ENCODE peak calls at places on chromosomes 3 and 15, in nine cellular contexts. T is A549, R is fibroblast of villous mesenchyme, X is GM13976, A is MM.1S, G is neural progenitor cell, Z is lower leg skin, P is progenitor cell of endocrine pancreas, Y is OCI-LY7. C is an unnamed sample.

GRCh38 chr3:170467560-170467959 is 48.9 kb downstream of the CLDN11 start:
- DNase-seq in R (no peak), Y (no peak), A (no peak), P (no peak), T (no peak), X (no peak), G (no peak), Z (no peak), C (no peak)

GRCh38 chr3:139202226-139202958 is 141.4 kb upstream of the MRPS22 start:
- DNase-seq in Z (no peak), X (peak), P (no peak), Y (peak), R (no peak), A (peak), G (peak), T (peak), C (peak)

GRCh38 chr3:23761440-23761896 is 44.3 kb upstream of the UBE2E1 start:
- DNase-seq in A (peak), T (peak), G (peak), Z (no peak), R (peak), X (peak), Y (peak), P (no peak), C (peak)

GRCh38 chr15:28096720-28097431 is 2.2 kb downstream of the OCA2 start:
- DNase-seq in X (no peak), P (peak), R (no peak), Y (no peak), T (no peak), A (no peak), G (peak), Z (no peak), C (no peak)

GRCh38 chr3:135034291-135034768 is 239.3 kb downstream of the EPHB1 start:
- DNase-seq in Z (no peak), T (no peak), R (no peak), X (no peak), G (peak), A (peak), P (no peak), Y (no peak), C (no peak)

GRCh38 chr15:72162569-72162968 is 35.0 kb downstream of the GRAMD2A start:
- DNase-seq in P (no peak), Z (no peak), T (no peak), G (no peak), R (no peak), Y (no peak), X (no peak), A (no peak), C (no peak)

GRCh38 chr15:101017041-101017754 is 98.0 kb downstream of the LRRK1 start:
- DNase-seq in P (no peak), A (no peak), X (no peak), Z (peak), T (peak), G (peak), Y (peak), R (no peak), C (no peak)

GRCh38 chr3:131503328-131503650 is 518 bp upstream of the MRPL3 start:
- DNase-seq in Y (peak), P (no peak), T (no peak), G (no peak), A (no peak), X (no peak), Z (no peak), R (no peak), C (no peak)

GRCh38 chr15:73885954-73886700 is 12.8 kb downstream of the TBC1D21 start:
- DNase-seq in P (no peak), A (no peak), G (no peak), T (no peak), X (no peak), Y (no peak), R (no peak), Z (no peak), C (no peak)

GRCh38 chr3:109023656-109024254 is 70.1 kb upstream of the GUCA1C start:
- DNase-seq in T (peak), A (peak), Z (peak), Y (peak), G (peak), X (peak), P (no peak), R (peak), C (peak)

GRCh38 chr3:140370686-140371085 is 307.2 kb upstream of the TRIM42 start:
- DNase-seq in Z (no peak), G (no peak), Y (no peak), A (no peak), R (no peak), T (no peak), X (no peak), P (no peak), C (no peak)

GRCh38 chr15:35925634-35926380 is 379.8 kb upstream of the DPH6 start:
- DNase-seq in Y (no peak), P (no peak), A (no peak), R (peak), T (no peak), X (no peak), G (no peak), Z (no peak), C (no peak)

GRCh38 chr3:122921791-122922651 is 105.5 kb downstream of the SEMA5B start:
- DNase-seq in X (peak), T (peak), Y (no peak), G (peak), A (peak), R (no peak), Z (no peak), P (peak), C (peak)

GRCh38 chr3:69425249-69425648 is 39.4 kb upstream of the FRMD4B start:
- DNase-seq in R (peak), P (no peak), Z (no peak), X (peak), A (peak), Y (peak), G (peak), T (peak), C (peak)

GRCh38 chr3:195897081-195897852 is 11.1 kb downstream of the TNK2 start:
- DNase-seq in Y (no peak), T (peak), G (no peak), P (no peak), R (peak), Z (no peak), A (no peak), X (no peak), C (no peak)

GRCh38 chr3:53160660-53161344 is at the start of gene PRKCD:
- DNase-seq in X (peak), R (peak), G (peak), Z (peak), A (peak), Y (peak), T (peak), P (peak), C (peak)

GRCh38 chr15:48466825-48467224 is 135.6 kb downstream of the DUT start:
- DNase-seq in A (no peak), R (no peak), X (no peak), Z (no peak), Y (no peak), T (no peak), P (no peak), G (peak), C (no peak)

GRCh38 chr15:49674370-49674769 is 53.5 kb downstream of the DTWD1 start:
- DNase-seq in Z (no peak), G (no peak), Y (no peak), T (no peak), X (no peak), A (no peak), P (no peak), R (peak), C (no peak)

GRCh38 chr15:49678655-49679054 is 57.8 kb downstream of the DTWD1 start:
- DNase-seq in Z (no peak), X (no peak), T (no peak), P (no peak), Y (no peak), G (no peak), A (no peak), R (no peak), C (no peak)

GRCh38 chr15:49673861-49674260 is 53.0 kb downstream of the DTWD1 start:
- DNase-seq in P (no peak), R (no peak), A (no peak), X (no peak), T (no peak), G (no peak), Y (no peak), Z (no peak), C (no peak)

GRCh38 chr15:49669288-49669687 is 48.4 kb downstream of the DTWD1 start:
- DNase-seq in Z (no peak), G (peak), X (no peak), Y (no peak), T (no peak), P (no peak), A (no peak), R (no peak), C (no peak)

DNA sequence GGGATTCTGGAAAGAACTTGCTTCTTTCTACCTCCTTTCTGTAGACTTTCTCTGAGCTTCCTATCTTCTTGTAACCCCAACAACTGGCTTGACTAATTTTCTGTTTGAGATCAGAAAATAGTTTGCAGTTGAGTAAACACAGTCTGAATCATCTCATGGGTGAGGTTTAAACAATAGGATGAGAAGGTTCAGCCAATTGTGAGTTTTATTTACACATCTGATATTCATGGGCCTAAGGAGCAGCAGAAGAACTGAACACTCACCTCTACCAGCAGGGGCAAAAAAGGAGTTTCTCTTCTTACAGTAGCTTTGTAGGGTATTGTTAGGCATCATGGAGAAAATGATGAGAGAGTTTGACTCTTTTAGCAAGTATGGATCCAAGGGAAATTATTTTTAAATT is 54.2 kb downstream of the DTWD1 start:
- DNase-seq in Y (no peak), G (no peak), P (no peak), A (no peak), R (peak), T (peak), Z (no peak), X (no peak), C (no peak)
- TF ChIP-seq CTCF in Y (no peak), G (no peak), P (no peak), A (no peak), R (peak), T (no peak), Z (no peak), X (no peak), C (no peak)

GRCh38 chr3:42758126-42758525 is 14.9 kb downstream of the CCDC13 start:
- DNase-seq in P (no peak), T (no peak), A (no peak), X (no peak), R (no peak), Y (no peak), G (no peak), Z (no peak), C (no peak)

GRCh38 chr3:42756681-42757213 is 16.3 kb downstream of the CCDC13 start:
- DNase-seq in Y (no peak), A (no peak), Z (no peak), X (no peak), P (no peak), R (no peak), G (no peak), T (no peak), C (no peak)

GRCh38 chr3:42753757-42754156 is 19.3 kb downstream of the CCDC13 start:
- DNase-seq in Z (no peak), G (no peak), A (no peak), T (no peak), X (no peak), P (no peak), Y (no peak), R (no peak), C (no peak)

GRCh38 chr3:42752961-42753360 is 20.1 kb downstream of the CCDC13 start:
- DNase-seq in X (no peak), Z (no peak), A (no peak), G (no peak), Y (no peak), R (no peak), T (no peak), P (no peak), C (no peak)

GRCh38 chr3:42755681-42756578 is 17.1 kb downstream of the CCDC13 start:
- DNase-seq in X (no peak), Y (peak), A (peak), Z (no peak), P (no peak), T (peak), G (peak), R (peak), C (no peak)
- TF ChIP-seq CTCF in X (no peak), Y (peak), A (peak), Z (no peak), P (peak), T (no peak), G (peak), R (peak), C (peak)

GRCh38 chr3:146247906-146248305 is 3.0 kb downstream of the PLSCR4 start:
- DNase-seq in Y (no peak), Z (no peak), X (no peak), T (no peak), G (no peak), P (no peak), A (no peak), R (peak), C (no peak)

GRCh38 chr3:146246493-146246892 is 4.4 kb downstream of the PLSCR4 start:
- DNase-seq in G (no peak), P (no peak), X (no peak), R (no peak), Y (no peak), Z (no peak), A (no peak), T (no peak), C (no peak)

DNA sequence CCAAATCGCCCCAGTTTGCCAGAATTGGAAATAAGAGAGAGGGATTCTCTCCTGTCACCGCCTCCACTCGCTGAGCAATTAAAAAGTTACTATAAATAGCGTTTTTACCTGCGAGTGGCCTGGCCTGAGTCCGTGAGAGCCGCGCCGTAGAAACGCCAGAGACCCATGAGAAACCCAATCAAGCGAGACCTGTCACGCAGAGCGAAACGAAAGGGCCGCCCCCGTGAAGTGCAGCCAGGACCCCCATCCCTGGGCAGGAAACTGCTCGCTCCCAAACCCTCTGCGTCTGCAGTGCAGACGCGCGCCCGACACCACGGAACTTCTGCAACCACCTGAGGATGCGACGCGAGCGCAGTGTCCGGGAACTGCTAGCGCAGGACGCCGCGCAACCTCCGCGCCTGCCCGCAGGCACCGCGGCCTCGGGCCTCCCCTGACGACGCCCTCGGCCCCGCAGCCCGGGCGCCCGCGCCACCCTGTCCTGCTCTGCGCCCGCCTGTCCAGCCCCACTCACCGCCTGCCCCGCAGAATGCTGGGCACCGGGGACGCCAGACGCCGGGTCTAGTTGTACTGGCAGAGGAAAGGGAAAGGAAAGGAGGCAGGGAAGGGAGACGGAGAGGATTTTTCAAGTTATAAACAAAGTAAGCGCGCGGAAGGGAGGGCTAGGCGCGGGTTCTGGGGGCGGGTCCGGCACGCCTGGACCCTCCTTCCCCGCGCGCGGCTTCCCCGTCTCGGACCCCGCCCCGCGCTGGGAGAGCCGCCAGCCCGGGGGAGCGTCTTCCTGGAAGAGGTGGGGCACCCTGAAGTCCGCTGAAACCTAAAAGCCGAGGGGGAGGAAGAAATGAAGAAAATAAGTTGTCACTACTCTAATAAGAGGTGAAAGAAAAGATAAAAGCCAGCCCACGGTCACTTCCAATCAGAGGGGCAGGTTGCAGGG is at the start of gene PLSCR4:
- DNase-seq in Y (no peak), A (peak), G (peak), P (peak), Z (peak), T (peak), X (peak), R (peak), C (peak)
- TF ChIP-seq CTCF in Y (no peak), A (no peak), G (no peak), P (no peak), Z (no peak), T (no peak), X (no peak), R (no peak), C (no peak)

GRCh38 chr3:152508705-152509104 is 240.0 kb downstream of the MBNL1 start:
- DNase-seq in T (peak), Z (no peak), G (no peak), A (peak), R (no peak), X (no peak), P (no peak), Y (peak), C (no peak)
- TF ChIP-seq CTCF in T (peak), Z (no peak), G (peak), A (peak), R (peak), X (no peak), P (peak), Y (peak), C (peak)

GRCh38 chr3:30263921-30264313 is 342.5 kb upstream of the TGFBR2 start:
- DNase-seq in A (no peak), X (no peak), G (no peak), Z (no peak), R (no peak), T (no peak), P (no peak), Y (peak), C (no peak)
- TF ChIP-seq CTCF in A (no peak), X (no peak), G (no peak), Z (no peak), R (no peak), T (no peak), P (no peak), Y (peak), C (peak)

DNA sequence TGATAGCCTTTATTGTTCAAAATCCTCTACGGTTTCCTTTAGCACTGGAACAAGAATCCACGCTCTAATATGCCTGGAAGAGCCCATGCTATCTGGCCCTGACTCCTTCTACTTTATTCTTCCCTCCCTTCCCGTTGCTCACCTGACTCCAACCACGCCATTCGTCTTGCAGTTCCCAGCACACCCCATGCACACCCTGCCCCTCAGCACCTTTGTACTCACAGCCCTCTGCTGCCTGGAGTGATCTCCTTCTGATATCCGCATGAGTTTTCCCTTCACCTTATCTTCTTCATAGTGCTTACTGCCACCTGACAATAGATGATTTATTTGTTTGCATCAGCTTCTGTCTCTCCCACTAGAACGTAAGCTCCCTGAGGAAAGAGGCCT is 16.6 kb upstream of the BCL2A1 start:
- DNase-seq in Y (no peak), Z (no peak), X (no peak), T (no peak), R (no peak), P (no peak), A (no peak), G (no peak), C (no peak)
- TF ChIP-seq CTCF in Y (no peak), Z (no peak), X (no peak), T (no peak), R (no peak), P (no peak), A (no peak), G (no peak), C (no peak)

GRCh38 chr15:89498574-89498906 is 2.2 kb upstream of the RHCG start:
- DNase-seq in G (no peak), T (no peak), Z (no peak), X (no peak), R (no peak), Y (no peak), P (no peak), A (no peak), C (no peak)

GRCh38 chr15:89495638-89496145 is 691 bp downstream of the RHCG start:
- DNase-seq in P (no peak), T (no peak), Y (no peak), Z (no peak), X (no peak), G (no peak), R (no peak), A (peak), C (no peak)

GRCh38 chr15:89494006-89494405 is 2.4 kb downstream of the RHCG start:
- DNase-seq in Z (no peak), Y (no peak), X (no peak), A (no peak), P (no peak), G (no peak), T (no peak), R (no peak), C (no peak)

GRCh38 chr15:89494941-89495637 is 1.3 kb downstream of the RHCG start:
- DNase-seq in G (peak), A (peak), X (peak), Y (peak), Z (no peak), T (peak), R (peak), P (no peak), C (peak)

DNA sequence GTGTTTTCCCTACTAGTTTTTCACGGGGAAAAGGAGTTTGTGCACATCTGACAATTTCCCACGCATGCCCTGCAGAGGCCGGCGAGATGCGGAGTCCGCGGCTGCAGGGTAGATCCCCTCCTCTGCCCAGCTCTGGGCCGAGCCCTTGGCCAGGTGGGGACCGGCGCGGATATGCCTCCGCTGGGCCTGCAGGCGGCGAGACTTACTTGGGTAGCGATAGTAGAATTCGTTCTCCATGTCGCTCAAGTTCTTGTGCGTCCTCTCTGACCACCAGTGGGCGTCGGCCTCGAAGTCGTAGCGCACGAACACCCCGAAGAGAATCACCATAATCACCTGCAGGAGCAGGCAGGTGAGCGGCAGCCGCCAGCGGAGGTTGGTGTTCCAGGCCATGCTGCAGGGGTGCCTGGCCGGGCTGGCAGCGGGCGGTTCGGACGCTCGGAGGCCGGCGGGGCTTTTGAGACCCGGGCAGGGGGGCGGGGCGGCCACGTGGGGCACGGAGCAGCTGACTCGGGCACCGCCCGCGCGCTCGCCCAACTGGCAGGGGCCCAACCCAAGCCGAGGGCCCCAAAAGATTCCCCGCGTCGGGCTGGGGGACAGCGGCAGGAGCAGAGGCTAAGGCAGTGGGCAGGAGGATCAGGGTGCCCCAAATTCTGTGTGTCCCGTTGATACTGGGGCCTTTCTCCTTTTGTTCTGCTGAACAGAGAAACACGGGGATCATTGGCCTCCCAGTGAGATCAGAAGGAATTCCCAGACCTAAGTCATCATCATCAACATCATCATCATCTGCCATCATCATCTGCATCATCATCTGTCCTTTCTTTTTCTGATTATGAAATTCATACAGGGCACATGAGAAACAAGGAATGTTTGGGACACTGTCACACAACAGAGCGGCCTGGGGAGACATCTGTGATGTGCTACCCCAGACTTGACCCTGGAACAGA is at the start of gene RHCG:
- DNase-seq in A (peak), T (peak), R (peak), P (peak), Z (no peak), Y (no peak), X (peak), G (peak), C (peak)
- TF ChIP-seq CTCF in A (peak), T (peak), R (peak), P (peak), Z (no peak), Y (no peak), X (peak), G (peak), C (peak)

DNA sequence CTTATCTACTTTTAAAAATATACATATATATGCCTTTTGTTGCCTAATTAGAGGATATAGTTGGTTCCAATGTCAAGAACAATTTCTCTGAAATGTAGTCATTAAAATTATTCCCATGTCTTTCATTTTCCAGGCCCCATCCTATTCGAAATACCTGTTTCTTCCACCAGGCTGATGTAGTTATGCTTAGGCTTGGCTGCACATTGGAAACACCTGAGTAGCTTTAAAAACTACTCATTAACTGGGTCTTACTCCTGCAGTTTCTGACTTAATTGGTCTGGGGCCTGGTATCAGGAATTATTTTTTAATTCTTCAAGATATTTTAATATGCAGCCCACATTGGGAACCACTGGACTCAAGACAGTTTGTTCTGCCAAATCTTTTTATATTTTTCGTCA is 53.7 kb downstream of the TGFBR2 start:
- DNase-seq in G (no peak), P (no peak), X (no peak), Z (no peak), Y (no peak), R (no peak), A (no peak), T (no peak), C (no peak)
- TF ChIP-seq CTCF in G (no peak), P (no peak), X (no peak), Z (no peak), Y (no peak), R (no peak), A (no peak), T (no peak), C (no peak)

C was measured in GM13977.